ENCODE peak calls at places on chromosomes 12 and 14, in eight cellular contexts. C is K562, M is GM12878, E is HepG2, A is transverse colon, S is upper lobe of left lung, G is sigmoid colon, Q is suprapubic skin. U is an unnamed sample.

GRCh38 chr14:67641902-67642749 is 22.4 kb downstream of the ARG2 start:
- DNase-seq in C (peak), M (no peak), E (no peak), A (no peak), S (no peak), G (no peak), Q (no peak), U (no peak)

GRCh38 chr12:24499151-24500146 is 449.5 kb downstream of the BCAT1 start:
- DNase-seq in C (no peak), M (no peak), E (no peak), A (no peak), S (no peak), G (no peak), Q (no peak), U (no peak)

GRCh38 chr12:121926874-121927706 is 8.7 kb downstream of the CFAP251 start:
- DNase-seq in C (peak), M (peak), E (no peak), A (no peak), S (no peak), G (no peak), Q (no peak), U (no peak)

GRCh38 chr12:126384029-126384564 is 1318.9 kb downstream of the AACS start:
- DNase-seq in C (no peak), M (no peak), E (no peak), A (no peak), S (no peak), G (no peak), Q (no peak), U (no peak)

GRCh38 chr12:111143216-111143756 is 222.9 kb upstream of the MYL2 start:
- DNase-seq in C (no peak), M (no peak), E (no peak), A (no peak), S (no peak), G (no peak), Q (no peak), U (no peak)

GRCh38 chr14:105876158-105876557 is 349.8 kb downstream of the TMEM121 start:
- DNase-seq in C (no peak), M (no peak), E (no peak), A (no peak), S (no peak), G (peak), Q (no peak), U (peak)

GRCh38 chr14:68377459-68377858 is 415.4 kb downstream of the ZFP36L1 start:
- DNase-seq in C (peak), M (no peak), E (peak), A (peak), S (no peak), G (peak), Q (peak), U (no peak)

GRCh38 chr12:124347805-124348658 is 53.1 kb downstream of the RFLNA start:
- DNase-seq in C (peak), M (no peak), E (peak), A (no peak), S (peak), G (no peak), Q (no peak), U (no peak)

GRCh38 chr12:46808955-46809697 is 16.7 kb downstream of the SLC38A4 start:
- DNase-seq in C (no peak), M (no peak), E (no peak), A (no peak), S (no peak), G (no peak), Q (no peak), U (no peak)

GRCh38 chr12:6644257-6644596 is 3.0 kb downstream of the ACRBP start:
- DNase-seq in C (no peak), M (no peak), E (no peak), A (no peak), S (no peak), G (no peak), Q (no peak), U (no peak)

GRCh38 chr12:103960567-103961227 is 5.0 kb upstream of the TDG start:
- DNase-seq in C (peak), M (no peak), E (no peak), A (no peak), S (no peak), G (no peak), Q (no peak), U (no peak)

GRCh38 chr14:89349196-89350008 is 67.6 kb downstream of the FOXN3 start:
- DNase-seq in C (no peak), M (no peak), E (no peak), A (peak), S (no peak), G (peak), Q (no peak), U (peak)

GRCh38 chr14:20714593-20715250 is 26.2 kb downstream of the ANG start:
- DNase-seq in C (no peak), M (no peak), E (no peak), A (peak), S (no peak), G (peak), Q (peak), U (peak)

GRCh38 chr12:19093218-19093617 is 36.3 kb upstream of the PLEKHA5 start:
- DNase-seq in C (no peak), M (no peak), E (no peak), A (no peak), S (no peak), G (no peak), Q (no peak), U (no peak)

GRCh38 chr14:70822706-70823185 is 13.4 kb upstream of the MAP3K9 start:
- DNase-seq in C (no peak), M (no peak), E (no peak), A (peak), S (peak), G (no peak), Q (no peak), U (peak)

GRCh38 chr14:38944691-38945090 is 158.3 kb downstream of the SEC23A start:
- DNase-seq in C (no peak), M (no peak), E (no peak), A (no peak), S (no peak), G (no peak), Q (no peak), U (no peak)

GRCh38 chr14:77470192-77470870 is 12.4 kb downstream of the AHSA1 start:
- DNase-seq in C (no peak), M (no peak), E (no peak), A (peak), S (no peak), G (no peak), Q (no peak), U (no peak)

GRCh38 chr12:58424735-58425379 is 483.5 kb downstream of the ATP23 start:
- DNase-seq in C (no peak), M (no peak), E (no peak), A (no peak), S (no peak), G (no peak), Q (no peak), U (no peak)

GRCh38 chr12:58421990-58422389 is 480.6 kb downstream of the ATP23 start:
- DNase-seq in C (no peak), M (no peak), E (no peak), A (no peak), S (no peak), G (no peak), Q (no peak), U (no peak)

GRCh38 chr12:58419905-58420304 is 478.5 kb downstream of the ATP23 start:
- DNase-seq in C (no peak), M (no peak), E (no peak), A (no peak), S (no peak), G (no peak), Q (no peak), U (no peak)

GRCh38 chr12:58420496-58420895 is 479.1 kb downstream of the ATP23 start:
- DNase-seq in C (no peak), M (no peak), E (no peak), A (no peak), S (no peak), G (no peak), Q (no peak), U (no peak)

DNA sequence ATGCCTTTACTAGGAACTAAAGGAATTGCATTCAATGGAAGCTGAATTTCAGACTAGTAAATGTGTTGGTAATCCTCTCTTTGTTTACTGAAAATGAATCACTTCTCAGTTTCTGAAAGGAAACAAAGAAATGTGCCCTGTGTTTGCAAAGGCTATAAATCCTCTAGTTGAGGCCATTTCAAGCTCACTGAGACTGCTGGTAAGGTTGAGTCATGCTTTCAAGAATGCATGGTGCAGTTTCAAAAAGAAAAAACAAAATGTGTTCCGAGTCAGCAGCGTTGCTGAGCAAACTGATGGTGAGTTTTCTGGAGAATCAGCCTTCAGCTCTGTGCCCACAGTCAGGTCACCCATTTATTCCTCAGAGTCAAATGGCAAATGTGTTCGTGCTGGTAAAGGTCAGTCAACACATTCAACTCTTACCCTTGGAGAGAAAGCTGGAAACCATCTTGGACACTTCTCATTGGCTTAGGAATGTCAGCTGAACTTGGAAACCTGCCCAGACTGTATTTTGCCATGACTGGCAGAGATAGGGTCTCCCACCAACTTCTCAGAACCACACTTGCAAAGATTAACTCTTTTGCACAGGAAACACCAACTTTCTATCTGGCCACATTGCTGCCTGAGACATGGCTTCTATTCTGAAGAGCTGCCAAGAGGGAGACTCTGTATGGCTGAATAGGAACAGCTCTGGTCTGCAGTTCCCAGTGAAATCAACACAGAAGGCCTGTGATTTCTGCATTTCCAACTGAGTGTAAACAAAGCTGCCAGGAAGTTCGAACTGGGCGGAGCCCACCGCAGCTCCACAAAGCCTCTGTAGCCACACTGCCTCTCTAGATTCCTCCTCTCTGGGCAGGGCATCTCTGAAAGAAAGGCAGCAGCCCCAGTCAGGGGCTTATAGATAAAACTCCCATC is 484.4 kb downstream of the ATP23 start:
- DNase-seq in C (no peak), M (peak), E (peak), A (peak), S (no peak), G (no peak), Q (no peak), U (peak)
- TF ChIP-seq EP300 in C (no peak), M (no peak), E (no peak), A (no peak), S (no peak), G (no peak), Q (no peak), U (no peak)

GRCh38 chr12:21780786-21781185 is 6.3 kb upstream of the KCNJ8 start:
- DNase-seq in C (no peak), M (no peak), E (no peak), A (no peak), S (no peak), G (no peak), Q (no peak), U (no peak)
- TF ChIP-seq POLR2AphosphoS5 in C (no peak), M (no peak), E (no peak), A (peak), S (no peak), G (peak), Q (no peak), U (no peak)

GRCh38 chr12:31228811-31229792 is 96.8 kb downstream of the SINHCAF start:
- DNase-seq in C (no peak), M (no peak), E (peak), A (peak), S (peak), G (no peak), Q (no peak), U (peak)
- TF ChIP-seq POLR2A in C (no peak), M (no peak), E (no peak), A (no peak), S (no peak), G (no peak), Q (no peak), U (no peak)

GRCh38 chr14:100775831-100776591 is 49.3 kb downstream of the DLK1 start:
- DNase-seq in C (no peak), M (no peak), E (no peak), A (no peak), S (no peak), G (peak), Q (no peak), U (peak)
- TF ChIP-seq EP300 in C (no peak), M (no peak), E (no peak), A (no peak), S (no peak), G (no peak), Q (no peak), U (no peak)

GRCh38 chr14:74816124-74816523 is 53.0 kb downstream of the YLPM1 start:
- DNase-seq in C (no peak), M (no peak), E (no peak), A (no peak), S (no peak), G (no peak), Q (no peak), U (no peak)

GRCh38 chr14:74821267-74821915 is 54.6 kb downstream of the PROX2 start:
- DNase-seq in C (no peak), M (no peak), E (peak), A (no peak), S (no peak), G (no peak), Q (no peak), U (no peak)

GRCh38 chr14:74825008-74825407 is 50.9 kb downstream of the PROX2 start:
- DNase-seq in C (no peak), M (no peak), E (no peak), A (no peak), S (no peak), G (no peak), Q (no peak), U (no peak)

DNA sequence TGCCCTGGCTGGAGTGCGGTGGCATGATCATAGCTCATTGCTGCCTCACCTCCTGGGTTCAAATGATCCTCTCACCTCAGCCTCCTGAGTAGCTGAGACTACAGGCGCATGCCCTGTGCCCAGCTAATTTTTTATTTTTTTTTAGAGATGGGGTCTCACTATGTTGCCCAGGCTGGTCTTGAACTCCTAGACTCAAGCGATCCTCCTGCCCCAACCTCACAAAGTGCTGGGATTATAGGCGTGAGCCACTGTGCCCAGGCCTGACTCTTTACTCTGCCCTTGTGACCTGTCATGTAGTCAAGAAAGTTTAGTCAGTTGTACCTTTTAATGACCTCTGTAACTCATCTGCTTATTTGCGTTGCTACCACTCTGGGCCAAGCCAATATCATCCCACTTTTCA is 55.7 kb downstream of the PROX2 start:
- DNase-seq in C (no peak), M (no peak), E (no peak), A (no peak), S (no peak), G (no peak), Q (no peak), U (no peak)
- TF ChIP-seq POLR2AphosphoS5 in C (no peak), M (no peak), E (no peak), A (no peak), S (no peak), G (no peak), Q (no peak), U (no peak)

GRCh38 chr12:132761911-132762583 is 415 bp upstream of the ANKLE2 start:
- DNase-seq in C (peak), M (no peak), E (peak), A (peak), S (peak), G (peak), Q (peak), U (peak)
- TF ChIP-seq POLR2A in C (peak), M (peak), E (peak), A (peak), S (peak), G (peak), Q (peak), U (no peak)

DNA sequence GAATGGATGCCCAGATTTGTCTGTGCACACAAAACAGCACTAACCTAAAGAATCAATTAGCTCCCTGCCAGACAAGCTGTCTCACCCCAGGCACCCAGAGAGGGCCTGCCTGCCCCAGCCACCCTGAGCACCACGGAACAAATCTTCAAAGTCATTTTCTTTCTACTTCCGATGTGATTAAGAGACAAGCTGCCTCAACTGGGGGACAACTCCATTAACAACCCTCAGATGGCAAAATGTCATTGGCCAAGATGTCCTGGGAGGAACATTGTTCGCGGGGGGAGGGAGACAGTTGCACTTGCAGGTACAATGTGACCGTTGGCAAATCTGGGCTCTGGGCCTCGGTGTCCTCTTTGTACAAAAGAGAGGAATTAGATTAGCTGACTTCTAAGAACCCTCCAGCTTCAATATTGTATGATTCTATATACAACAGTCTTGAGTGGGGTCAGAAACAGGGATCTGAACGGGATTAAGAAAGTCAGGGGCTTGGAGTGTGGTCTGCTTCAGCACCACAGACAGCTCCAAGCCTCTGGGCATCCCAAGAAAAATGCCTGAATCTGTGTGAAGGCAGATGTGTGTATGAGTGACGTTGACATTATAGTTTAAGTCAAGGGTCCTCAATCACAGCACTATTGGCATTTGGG is 42.8 kb upstream of the CMKLR1 start:
- DNase-seq in C (peak), M (no peak), E (no peak), A (no peak), S (no peak), G (no peak), Q (no peak), U (no peak)
- TF ChIP-seq EP300 in C (no peak), M (no peak), E (no peak), A (no peak), S (no peak), G (no peak), Q (no peak), U (no peak)